ENCODE peak calls at places on chromosomes 7 and 10, in eight cellular contexts. Q is sigmoid colon, H is suprapubic skin, X is HepG2, G is SK-N-SH, M is Panc1, W is stomach, N is breast epithelium. U is an unnamed sample.

GRCh38 chr7:6121141-6121540 is 90.0 kb downstream of the ANKRD61 start:
- DNase-seq in Q (no peak), H (no peak), X (no peak), G (no peak), M (no peak), W (no peak), N (no peak), U (no peak)

GRCh38 chr7:44935583-44935982 is 43.2 kb downstream of the MYO1G start:
- DNase-seq in Q (no peak), H (no peak), X (no peak), G (no peak), M (no peak), W (no peak), N (no peak), U (no peak)

GRCh38 chr7:47510192-47510591 is 71.7 kb downstream of the TNS3 start:
- DNase-seq in Q (peak; percentile 27), H (no peak), X (no peak), G (no peak), M (no peak), W (no peak), N (no peak), U (no peak)

GRCh38 chr7:71695189-71695588 is 563.2 kb downstream of the GALNT17 start:
- DNase-seq in Q (no peak), H (no peak), X (no peak), G (no peak), M (no peak), W (no peak), N (no peak), U (no peak)

GRCh38 chr7:47627580-47628283 is 45.8 kb upstream of the TNS3 start:
- DNase-seq in Q (no peak), H (no peak), X (no peak), G (no peak), M (no peak), W (no peak), N (no peak), U (no peak)

GRCh38 chr7:100972002-100972347 is 2.6 kb downstream of the MUC12 start:
- DNase-seq in Q (no peak), H (no peak), X (no peak), G (no peak), M (no peak), W (no peak), N (no peak), U (no peak)

GRCh38 chr10:117162093-117163021 is 24.3 kb upstream of the VAX1 start:
- DNase-seq in Q (no peak), H (no peak), X (no peak), G (no peak), M (no peak), W (no peak), N (no peak), U (no peak)

GRCh38 chr7:98755138-98755898 is 114.5 kb downstream of the TMEM130 start:
- DNase-seq in Q (no peak), H (no peak), X (no peak), G (peak; percentile 70), M (no peak), W (no peak), N (no peak), U (no peak)

GRCh38 chr7:30770936-30771858 is at the start of gene MINDY4:
- DNase-seq in Q (peak; percentile 93), H (peak; percentile 86), X (no peak), G (peak; percentile 99), M (no peak), W (peak; percentile 78), N (peak; percentile 79), U (peak; percentile 84)

GRCh38 chr7:43649755-43650274 is 66.9 kb downstream of the STK17A start:
- DNase-seq in Q (no peak), H (no peak), X (no peak), G (no peak), M (no peak), W (no peak), N (no peak), U (peak; percentile 60)

GRCh38 chr7:43119371-43120069 is 7.1 kb downstream of the HECW1 start:
- DNase-seq in Q (no peak), H (no peak), X (no peak), G (no peak), M (no peak), W (no peak), N (no peak), U (no peak)

GRCh38 chr7:88146611-88147010 is 73.2 kb downstream of the SRI start:
- DNase-seq in Q (no peak), H (no peak), X (no peak), G (no peak), M (no peak), W (no peak), N (no peak), U (no peak)

DNA sequence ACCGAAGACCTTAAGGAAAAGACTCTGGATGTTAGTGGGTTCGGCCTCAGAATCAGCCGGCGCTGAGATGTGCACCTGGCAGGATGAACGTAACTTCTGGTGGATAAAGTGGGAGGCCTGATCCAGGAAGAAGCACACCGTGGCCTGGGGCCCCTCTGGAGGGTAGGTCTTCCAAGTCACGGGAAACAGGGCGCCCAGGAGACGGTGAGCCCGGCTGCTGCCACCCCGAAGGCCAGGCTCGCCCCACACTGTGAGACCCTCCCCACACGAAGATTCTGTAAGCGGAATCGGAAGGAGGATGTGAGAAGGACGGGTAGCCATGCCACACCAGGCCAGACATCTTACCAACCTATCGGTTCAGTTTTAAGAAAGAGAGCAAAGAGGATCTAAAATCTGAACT is 279.0 kb downstream of the DNAJB6 start:
- DNase-seq in Q (peak; percentile 40), H (no peak), X (no peak), G (no peak), M (no peak), W (no peak), N (peak; percentile 49), U (no peak)
- H3K9me3 ChIP-seq in Q (no peaks in the 10 kb centered on the region), H (no peaks in the 10 kb centered on the region), X (no peaks in the 10 kb centered on the region), G (no peaks in the 10 kb centered on the region), M (no peaks in the 10 kb centered on the region), W (no peaks in the 10 kb centered on the region), N (no peaks in the 10 kb centered on the region), U (no peaks in the 10 kb centered on the region)

GRCh38 chr7:156516791-156517378 is 123.7 kb upstream of the RNF32 start:
- DNase-seq in Q (no peak), H (no peak), X (no peak), G (no peak), M (no peak), W (no peak), N (no peak), U (no peak)

GRCh38 chr7:156522801-156523200 is 117.8 kb upstream of the RNF32 start:
- DNase-seq in Q (no peak), H (no peak), X (no peak), G (no peak), M (no peak), W (no peak), N (no peak), U (no peak)

GRCh38 chr7:156518466-156518865 is 122.1 kb upstream of the RNF32 start:
- DNase-seq in Q (no peak), H (no peak), X (no peak), G (no peak), M (no peak), W (no peak), N (no peak), U (no peak)

GRCh38 chr7:156515911-156516790 is 124.4 kb upstream of the RNF32 start:
- DNase-seq in Q (no peak), H (no peak), X (peak; percentile 98), G (no peak), M (no peak), W (no peak), N (no peak), U (peak; percentile 26)

GRCh38 chr7:156519070-156519469 is 121.5 kb upstream of the RNF32 start:
- DNase-seq in Q (no peak), H (no peak), X (no peak), G (no peak), M (no peak), W (no peak), N (no peak), U (no peak)
- TF ChIP-seq POLR2AphosphoS5 in Q (no peak), H (no peak), X (no peak), G (no peak), M (no peak), W (no peak), N (no peak), U (no peak)

DNA sequence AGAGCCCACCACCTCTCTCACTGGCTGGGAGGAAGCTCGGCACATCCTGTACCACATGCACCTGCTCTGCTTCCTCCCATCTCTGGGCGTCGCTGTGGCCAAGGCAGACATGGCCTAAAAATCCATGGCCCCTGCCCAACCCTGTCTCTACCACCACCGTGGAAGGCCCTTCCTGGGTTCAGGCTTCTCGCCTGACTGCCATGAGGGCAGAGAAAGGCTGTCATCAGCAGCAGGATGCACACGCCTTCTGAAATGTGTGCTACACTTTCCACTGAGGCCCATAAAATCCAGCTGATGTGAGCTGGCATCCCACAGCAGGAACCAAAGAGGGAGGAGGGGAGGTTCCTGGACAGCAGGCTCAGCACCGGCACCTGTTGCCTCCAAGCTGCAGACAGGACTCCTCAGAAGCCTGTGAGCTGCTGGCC is 93.4 kb downstream of the PTPRN2 start:
- DNase-seq in Q (no peak), H (no peak), X (no peak), G (no peak), M (no peak), W (no peak), N (no peak), U (no peak)
- H3K9me3 ChIP-seq in Q (no peaks in the 10 kb centered on the region), H (no peaks in the 10 kb centered on the region), X (no peaks in the 10 kb centered on the region), G (no peaks in the 10 kb centered on the region), M (no peaks in the 10 kb centered on the region), W (no peaks in the 10 kb centered on the region), N (no peaks in the 10 kb centered on the region), U (no peaks in the 10 kb centered on the region)

GRCh38 chr10:3091346-3091787 is 24.0 kb downstream of the PFKP start:
- DNase-seq in Q (no peak), H (no peak), X (peak; percentile 55), G (no peak), M (no peak), W (peak; percentile 75), N (no peak), U (no peak)
- TF ChIP-seq POLR2AphosphoS5 in Q (no peak), H (no peak), X (no peak), G (no peak), M (no peak), W (peak; percentile 45), N (no peak), U (no peak)

GRCh38 chr10:42707229-42707628 is 68.9 kb upstream of the ZNF33B start:
- DNase-seq in Q (no peak), H (no peak), X (no peak), G (no peak), M (no peak), W (no peak), N (no peak), U (no peak)
- H3K9me3 ChIP-seq in Q (no peaks in the 10 kb centered on the region), H (no peaks in the 10 kb centered on the region), X (no peaks in the 10 kb centered on the region), G (no peaks in the 10 kb centered on the region), M (no peaks in the 10 kb centered on the region), W (no peaks in the 10 kb centered on the region), N (no peaks in the 10 kb centered on the region), U (no peaks in the 10 kb centered on the region)

GRCh38 chr10:125113661-125114388 is 46.5 kb downstream of the CTBP2 start:
- DNase-seq in Q (no peak), H (peak; percentile 38), X (no peak), G (no peak), M (no peak), W (peak; percentile 15), N (no peak), U (no peak)
- TF ChIP-seq POLR2AphosphoS5 in Q (peak; percentile 4), H (no peak), X (no peak), G (no peak), M (no peak), W (no peak), N (no peak), U (no peak)

U was measured in transverse colon.